ENCODE peak calls at places on chromosome 5, in nine cellular contexts. A is AG10803, I is IMR-90, F is small intestine, N is endodermal cell, L is cardiac fibroblast, C is aorta, E is cardiac muscle cell, G is skeletal muscle cell. K is an unnamed sample.

GRCh38 chr5:159179556-159180305 is 29.6 kb downstream of the RNF145 start:
- DNase-seq in A (no peak), I (peak), F (no peak), N (no peak), L (no peak), C (no peak), E (peak), G (no peak), K (no peak)

GRCh38 chr5:53091304-53091703 is 18.3 kb downstream of the MOCS2 start:
- DNase-seq in A (peak), I (peak), F (no peak), N (no peak), L (peak), C (no peak), E (peak), G (no peak), K (peak)

GRCh38 chr5:104045987-104046386 is 483.4 kb upstream of the NUDT12 start:
- DNase-seq in A (no peak), I (no peak), F (no peak), N (no peak), L (no peak), C (no peak), E (no peak), G (no peak), K (no peak)

GRCh38 chr5:120999550-120999949 is 535.5 kb downstream of the PRR16 start:
- DNase-seq in A (no peak), I (no peak), F (no peak), N (no peak), L (no peak), C (no peak), E (no peak), G (no peak), K (no peak)

GRCh38 chr5:145316282-145316681 is 518.9 kb downstream of the PRELID2 start:
- DNase-seq in A (no peak), I (no peak), F (no peak), N (no peak), L (no peak), C (no peak), E (no peak), G (no peak), K (no peak)

GRCh38 chr5:32278403-32278802 is 34.3 kb downstream of the MTMR12 start:
- DNase-seq in A (peak), I (peak), F (no peak), N (no peak), L (peak), C (no peak), E (peak), G (peak), K (peak)

GRCh38 chr5:153445875-153446567 is 44.4 kb upstream of the GRIA1 start:
- DNase-seq in A (peak), I (no peak), F (no peak), N (no peak), L (no peak), C (peak), E (peak), G (peak), K (peak)

GRCh38 chr5:10590226-10591047 is 26.6 kb downstream of the ANKRD33B start:
- DNase-seq in A (no peak), I (peak), F (no peak), N (peak), L (peak), C (no peak), E (peak), G (no peak), K (peak)

GRCh38 chr5:74372051-74372450 is 268.5 kb downstream of the ENC1 start:
- DNase-seq in A (no peak), I (no peak), F (no peak), N (no peak), L (no peak), C (no peak), E (no peak), G (no peak), K (no peak)

GRCh38 chr5:157547909-157548512 is 27.6 kb downstream of the ADAM19 start:
- DNase-seq in A (no peak), I (no peak), F (no peak), N (no peak), L (no peak), C (no peak), E (no peak), G (no peak), K (no peak)

GRCh38 chr5:157550668-157551067 is 24.9 kb downstream of the ADAM19 start:
- DNase-seq in A (no peak), I (peak), F (no peak), N (no peak), L (no peak), C (no peak), E (no peak), G (no peak), K (no peak)

GRCh38 chr5:157549954-157550549 is 25.5 kb downstream of the ADAM19 start:
- DNase-seq in A (no peak), I (peak), F (no peak), N (no peak), L (no peak), C (no peak), E (no peak), G (no peak), K (no peak)

GRCh38 chr5:157549283-157549629 is 26.3 kb downstream of the ADAM19 start:
- DNase-seq in A (peak), I (peak), F (no peak), N (no peak), L (peak), C (no peak), E (no peak), G (no peak), K (no peak)

GRCh38 chr5:157548513-157549282 is 26.9 kb downstream of the ADAM19 start:
- DNase-seq in A (peak), I (peak), F (no peak), N (no peak), L (peak), C (no peak), E (peak), G (peak), K (peak)
- H3K4me3 ChIP-seq in A (peak), I (peak), F (no peak), N (peak), L (no peak), C (no peak), E (no peak), G (no peak), K (peak)

GRCh38 chr5:163094492-163095180 is 342.8 kb upstream of the CCNG1 start:
- DNase-seq in A (no peak), I (no peak), F (no peak), N (no peak), L (no peak), C (no peak), E (no peak), G (no peak), K (no peak)
- H3K4me3 ChIP-seq in A (no peak), I (no peak), F (no peak), N (no peak), L (no peak), C (no peak), E (no peak), G (no peak), K (no peak)

DNA sequence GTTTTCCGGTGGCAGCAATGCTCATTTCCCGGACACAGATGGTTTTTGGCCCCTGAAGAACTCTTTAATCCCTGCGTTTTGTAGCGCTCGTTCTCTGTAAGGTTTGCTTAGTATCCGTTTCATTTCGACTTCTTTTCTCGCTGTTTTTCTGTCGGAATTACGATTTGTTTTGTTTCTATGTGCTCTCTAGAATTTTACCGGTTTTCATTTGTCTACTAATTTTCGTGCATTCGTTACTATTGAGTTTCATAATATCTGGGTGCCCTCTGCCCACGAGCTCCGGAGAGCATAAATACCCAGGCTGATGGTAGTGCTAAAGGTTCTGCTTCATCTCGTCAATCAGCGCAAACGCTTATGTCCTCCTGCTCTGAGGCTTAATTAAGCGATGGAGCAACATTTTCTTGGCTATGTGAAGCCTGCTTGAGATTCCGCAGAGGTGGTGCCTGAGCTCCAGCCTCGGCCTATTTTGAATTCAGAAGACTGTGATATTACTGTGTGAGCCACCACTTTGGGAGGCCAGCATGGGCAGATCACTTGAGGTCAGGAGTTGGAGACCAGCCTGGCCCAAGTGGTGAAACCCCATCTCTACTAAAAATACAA is 44.9 kb downstream of the ANXA2R start:
- DNase-seq in A (peak), I (peak), F (no peak), N (no peak), L (peak), C (no peak), E (peak), G (no peak), K (no peak)
- H3K4me3 ChIP-seq in A (peak), I (peak), F (peak), N (peak), L (peak), C (no peak), E (no peak), G (peak), K (peak)

GRCh38 chr5:174272671-174273070 is 227.2 kb downstream of the NSG2 start:
- DNase-seq in A (no peak), I (no peak), F (no peak), N (no peak), L (no peak), C (no peak), E (no peak), G (no peak), K (no peak)
- H3K4me3 ChIP-seq in A (no peak), I (no peak), F (no peak), N (no peak), L (no peak), C (no peak), E (no peak), G (no peak), K (no peak)

DNA sequence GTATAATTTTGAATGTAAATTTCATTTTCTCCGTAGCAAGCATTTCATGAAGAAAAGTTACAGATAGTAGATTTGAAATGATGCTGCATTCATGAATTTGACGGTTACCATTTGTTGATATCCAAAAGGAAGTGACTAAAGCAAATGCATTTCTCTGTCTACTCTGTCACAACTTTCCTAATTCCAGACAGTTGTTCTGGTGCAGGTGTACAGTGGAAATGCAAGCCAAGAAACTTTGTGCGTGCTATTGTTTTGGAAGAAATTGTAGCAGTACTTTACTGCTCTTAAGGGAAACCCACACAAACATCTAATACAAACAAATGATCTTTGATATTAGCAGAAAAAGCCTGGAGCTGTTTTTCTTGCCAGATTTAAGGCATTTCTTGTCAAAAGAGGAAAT is 1.9 kb downstream of the SNCAIP start:
- DNase-seq in A (no peak), I (no peak), F (no peak), N (no peak), L (peak), C (no peak), E (no peak), G (no peak), K (no peak)
- H3K4me3 ChIP-seq in A (no peak), I (no peak), F (no peak), N (no peak), L (no peak), C (no peak), E (no peak), G (no peak), K (no peak)

DNA sequence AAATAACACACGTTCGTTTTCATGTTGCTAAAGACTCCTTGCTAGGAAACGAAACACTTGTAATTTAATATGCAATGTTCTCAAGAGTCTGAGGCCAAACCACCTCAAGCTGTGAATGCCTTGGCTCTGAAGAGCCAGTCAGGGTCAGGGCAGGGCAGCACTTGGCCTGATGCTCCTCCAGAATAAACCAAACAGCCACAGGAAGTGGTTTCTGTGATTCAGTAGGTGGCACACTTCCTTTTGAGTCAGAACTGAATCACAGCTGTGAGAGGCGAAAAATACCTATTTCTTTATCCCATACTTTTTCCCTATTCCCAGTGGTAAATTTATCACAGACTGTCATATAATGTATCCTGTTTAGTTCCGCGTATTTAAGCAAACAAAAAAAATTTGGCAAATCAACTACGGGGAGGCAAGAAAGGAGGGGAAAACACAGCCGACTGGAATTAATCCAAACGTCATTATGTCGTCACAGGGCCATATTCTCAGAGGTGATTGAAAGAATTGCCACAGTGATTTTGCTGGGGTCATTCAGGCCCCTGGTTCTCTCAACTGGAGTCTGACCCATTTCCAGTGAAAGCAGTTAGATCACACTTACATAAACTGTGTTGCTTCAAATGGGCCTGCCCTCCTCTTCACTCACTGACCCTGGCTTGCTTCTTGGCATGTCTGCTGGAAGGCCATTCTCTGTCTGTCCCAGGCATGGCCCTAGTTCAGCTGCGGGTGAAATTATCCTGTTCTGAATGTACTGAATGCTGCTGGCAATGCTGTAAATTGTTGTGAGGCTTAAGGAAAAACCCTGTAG is 71.2 kb downstream of the ARRDC3 start:
- DNase-seq in A (peak), I (peak), F (peak), N (no peak), L (peak), C (peak), E (peak), G (peak), K (peak)
- H3K4me3 ChIP-seq in A (no peak), I (no peak), F (no peak), N (no peak), L (no peak), C (no peak), E (no peak), G (no peak), K (no peak)

DNA sequence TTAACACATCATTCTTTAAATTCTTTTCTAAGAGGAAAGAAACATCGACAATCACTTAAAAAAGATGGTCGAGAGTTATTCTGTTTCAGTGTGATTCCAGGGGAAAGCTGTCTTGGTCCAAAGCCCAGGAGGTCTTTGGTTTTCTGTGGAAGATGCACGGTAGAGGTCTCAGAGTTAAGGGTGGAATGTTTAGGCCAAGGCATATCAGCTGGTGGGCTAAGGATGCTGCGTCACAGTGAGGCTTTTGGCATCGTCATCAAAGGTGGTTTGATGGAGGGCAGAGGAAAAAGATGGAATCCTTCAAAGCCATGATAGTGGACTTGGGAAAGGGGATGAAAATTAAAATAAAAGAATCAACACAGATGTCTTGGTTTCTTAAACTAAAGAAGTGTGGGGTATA is 137.3 kb upstream of the ANKH start:
- DNase-seq in A (no peak), I (peak), F (no peak), N (no peak), L (no peak), C (no peak), E (peak), G (no peak), K (peak)
- H3K4me3 ChIP-seq in A (no peak), I (no peak), F (no peak), N (no peak), L (no peak), C (no peak), E (no peak), G (no peak), K (no peak)

K was measured in brain microvascular endothelial cell.